ENCODE peak calls at places on chromosome 16, in six cellular contexts. A is sigmoid colon, S is progenitor cell of endocrine pancreas, Y is dorsolateral prefrontal cortex, N is osteocyte, Q is AG04450. H is an unnamed sample.

GRCh38 chr16:80846275-80847013 is 42.0 kb upstream of the CDYL2 start:
- DNase-seq in A (no peak), S (no peak), Y (no peak), N (no peak), Q (no peak), H (no peak)

GRCh38 chr16:56675685-56676210 is 6.1 kb downstream of the MT1H start:
- DNase-seq in A (no peak), S (no peak), Y (peak), N (no peak), Q (no peak), H (peak)

GRCh38 chr16:51175081-51175480 is 24.0 kb upstream of the SALL1 start:
- DNase-seq in A (no peak), S (no peak), Y (no peak), N (no peak), Q (no peak), H (no peak)

GRCh38 chr16:46428108-46429061 is 192.8 kb downstream of the SHCBP1 start:
- DNase-seq in A (peak), S (no peak), Y (no peak), N (peak), Q (no peak), H (no peak)

GRCh38 chr16:19338335-19338734 is 52.8 kb downstream of the CLEC19A start:
- DNase-seq in A (no peak), S (no peak), Y (no peak), N (no peak), Q (no peak), H (no peak)

GRCh38 chr16:84517366-84517765 is 12.9 kb upstream of the MEAK7 start:
- DNase-seq in A (no peak), S (no peak), Y (no peak), N (no peak), Q (no peak), H (no peak)

GRCh38 chr16:68383858-68384257 is 64.5 kb downstream of the SMPD3 start:
- DNase-seq in A (no peak), S (no peak), Y (no peak), N (no peak), Q (no peak), H (no peak)

GRCh38 chr16:23174622-23175021 is 7.9 kb upstream of the SCNN1G start:
- DNase-seq in A (no peak), S (no peak), Y (no peak), N (no peak), Q (no peak), H (peak)

GRCh38 chr16:10876799-10877341 is at the start of gene CIITA:
- DNase-seq in A (peak), S (no peak), Y (peak), N (no peak), Q (peak), H (peak)

GRCh38 chr16:11258553-11259287 is 2.7 kb upstream of the SOCS1 start:
- DNase-seq in A (peak), S (no peak), Y (peak), N (no peak), Q (no peak), H (peak)

GRCh38 chr16:58292886-58293285 is 1.9 kb downstream of the PRSS54 start:
- DNase-seq in A (no peak), S (no peak), Y (no peak), N (no peak), Q (no peak), H (no peak)

GRCh38 chr16:77683845-77684526 is 38.3 kb upstream of the NUDT7 start:
- DNase-seq in A (no peak), S (no peak), Y (no peak), N (no peak), Q (no peak), H (no peak)

GRCh38 chr16:59385953-59386352 is 651.8 kb upstream of the GOT2 start:
- DNase-seq in A (no peak), S (no peak), Y (no peak), N (no peak), Q (no peak), H (no peak)

GRCh38 chr16:85963746-85964370 is 64.9 kb downstream of the IRF8 start:
- DNase-seq in A (peak), S (no peak), Y (no peak), N (no peak), Q (no peak), H (no peak)

GRCh38 chr16:55499951-55500350 is 8.9 kb upstream of the LPCAT2 start:
- DNase-seq in A (peak), S (no peak), Y (no peak), N (peak), Q (peak), H (peak)

GRCh38 chr16:86355114-86355513 is 155.2 kb upstream of the FOXF1 start:
- DNase-seq in A (no peak), S (no peak), Y (no peak), N (no peak), Q (no peak), H (no peak)

GRCh38 chr16:11175850-11176341 is 80.1 kb downstream of the SOCS1 start:
- DNase-seq in A (no peak), S (no peak), Y (no peak), N (no peak), Q (no peak), H (peak)

GRCh38 chr16:81424761-81425160 is 19.8 kb upstream of the CMIP start:
- DNase-seq in A (no peak), S (no peak), Y (no peak), N (no peak), Q (no peak), H (peak)

GRCh38 chr16:81466351-81466960 is 21.8 kb downstream of the CMIP start:
- DNase-seq in A (no peak), S (no peak), Y (no peak), N (no peak), Q (no peak), H (no peak)

GRCh38 chr16:26992661-26993365 is 73.9 kb upstream of the C16orf82 start:
- DNase-seq in A (no peak), S (no peak), Y (no peak), N (no peak), Q (no peak), H (no peak)

GRCh38 chr16:57299719-57300386 is 15.4 kb upstream of the PLLP start:
- DNase-seq in A (peak), S (peak), Y (peak), N (peak), Q (peak), H (peak)

GRCh38 chr16:69126221-69126620 is 6.2 kb downstream of the CHTF8 start:
- DNase-seq in A (no peak), S (no peak), Y (no peak), N (no peak), Q (no peak), H (no peak)

GRCh38 chr16:85064186-85064585 is 36.6 kb downstream of the KIAA0513 start:
- DNase-seq in A (no peak), S (no peak), Y (no peak), N (no peak), Q (no peak), H (no peak)

GRCh38 chr16:89860747-89861304 is 12.6 kb upstream of the TCF25 start:
- DNase-seq in A (no peak), S (peak), Y (peak), N (no peak), Q (no peak), H (peak)

GRCh38 chr16:53504161-53504663 is 1.2 kb upstream of the AKTIP start:
- DNase-seq in A (peak), S (peak), Y (peak), N (no peak), Q (no peak), H (peak)

GRCh38 chr16:48562475-48562874 is 47.5 kb downstream of the N4BP1 start:
- DNase-seq in A (no peak), S (no peak), Y (no peak), N (no peak), Q (no peak), H (no peak)

GRCh38 chr16:35391328-35391727 is 1931.9 kb downstream of the TP53TG3F start:
- DNase-seq in A (no peak), S (no peak), Y (peak), N (no peak), Q (no peak), H (peak)

GRCh38 chr16:49755291-49755611 is 100.7 kb downstream of the ZNF423 start:
- DNase-seq in A (no peak), S (no peak), Y (no peak), N (no peak), Q (peak), H (no peak)
- TF ChIP-seq CTCF in A (peak), S (peak), Y (peak), N (peak), Q (peak), H (no peak)

GRCh38 chr16:2226245-2226793 is 2.9 kb downstream of the E4F1 start:
- DNase-seq in A (no peak), S (no peak), Y (no peak), N (peak), Q (no peak), H (no peak)
- TF ChIP-seq CTCF in A (no peak), S (no peak), Y (no peak), N (no peak), Q (no peak), H (no peak)

DNA sequence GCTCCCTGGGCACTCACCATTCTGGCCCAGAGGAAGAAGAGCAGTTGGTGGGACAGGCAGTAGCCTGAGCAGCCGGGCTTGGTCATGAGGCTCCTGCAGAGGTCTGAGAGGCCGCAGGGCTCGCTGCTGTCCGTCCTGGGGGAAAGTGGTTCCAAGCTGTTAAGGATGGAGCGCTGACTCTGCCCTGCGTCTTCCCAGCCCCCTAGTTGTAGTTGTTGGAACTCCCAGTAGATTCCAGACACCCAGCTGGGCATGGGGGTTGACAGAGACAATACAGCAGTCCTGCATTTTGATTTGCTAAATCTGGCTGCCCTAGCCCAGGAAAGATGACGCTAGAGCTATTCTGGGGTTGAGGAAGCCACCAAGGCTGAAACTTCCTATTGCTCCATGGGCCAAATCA is 7.3 kb downstream of the C16orf89 start:
- DNase-seq in A (no peak), S (no peak), Y (no peak), N (no peak), Q (no peak), H (no peak)
- TF ChIP-seq CTCF in A (no peak), S (peak), Y (peak), N (peak), Q (peak), H (no peak)

GRCh38 chr16:29641561-29641960 is 21.5 kb upstream of the SPN start:
- DNase-seq in A (no peak), S (no peak), Y (no peak), N (no peak), Q (no peak), H (peak)
- TF ChIP-seq CTCF in A (no peak), S (no peak), Y (no peak), N (peak), Q (no peak), H (peak)

DNA sequence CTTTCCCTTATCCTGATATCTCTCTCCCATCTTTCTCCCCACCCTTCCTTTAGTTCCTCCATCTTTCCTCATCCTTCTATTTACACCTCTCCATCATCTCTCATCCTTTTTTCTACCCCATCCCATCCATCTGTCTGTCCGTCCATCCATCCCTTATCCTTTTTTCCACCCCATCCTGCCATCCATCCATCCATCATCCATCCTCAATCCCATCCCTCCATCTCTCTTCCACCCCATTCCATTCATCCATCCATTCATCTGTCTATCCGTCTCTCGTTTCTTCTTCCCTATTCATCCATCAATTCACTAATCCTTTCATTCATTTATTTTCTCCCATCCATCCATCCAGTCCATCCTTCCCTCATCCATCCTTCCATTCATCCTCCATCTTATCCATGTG is 68.1 kb downstream of the ABCC6 start:
- DNase-seq in A (no peak), S (no peak), Y (no peak), N (no peak), Q (no peak), H (no peak)
- TF ChIP-seq CTCF in A (no peak), S (no peak), Y (no peak), N (no peak), Q (no peak), H (no peak)

DNA sequence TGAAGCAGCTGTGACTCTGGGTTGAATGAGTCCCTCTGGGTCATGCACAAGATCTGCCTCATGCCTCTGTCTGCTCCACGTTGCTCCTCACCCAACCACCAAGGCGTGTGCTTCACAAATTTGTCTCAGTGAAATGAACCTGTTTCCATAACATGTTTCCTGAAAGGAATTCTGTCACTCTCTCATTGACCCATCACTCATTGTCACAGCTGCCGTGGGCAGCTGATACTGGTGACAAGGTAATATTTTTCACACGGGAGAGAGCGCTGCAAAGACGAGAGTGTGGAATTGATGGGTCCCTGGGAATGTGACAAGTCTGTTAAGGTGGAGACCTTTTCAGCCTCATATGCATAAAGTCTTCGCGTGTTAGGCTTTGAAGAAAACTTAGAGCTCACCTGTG is 391.4 kb downstream of the CPPED1 start:
- DNase-seq in A (no peak), S (no peak), Y (no peak), N (no peak), Q (no peak), H (no peak)
- TF ChIP-seq CTCF in A (no peak), S (no peak), Y (no peak), N (no peak), Q (no peak), H (no peak)

GRCh38 chr16:67248401-67249177 is at the start of gene SLC9A5:
- DNase-seq in A (peak), S (no peak), Y (peak), N (no peak), Q (no peak), H (peak)

GRCh38 chr16:67246945-67247697 is at the start of gene FHOD1:
- DNase-seq in A (peak), S (peak), Y (peak), N (peak), Q (peak), H (peak)

GRCh38 chr16:67247698-67248400 is 568 bp upstream of the FHOD1 start:
- DNase-seq in A (no peak), S (no peak), Y (no peak), N (no peak), Q (no peak), H (no peak)

GRCh38 chr16:67249762-67250327 is 1.1 kb downstream of the SLC9A5 start:
- DNase-seq in A (peak), S (no peak), Y (no peak), N (no peak), Q (no peak), H (no peak)

GRCh38 chr16:67249178-67249759 is 490 bp downstream of the SLC9A5 start:
- DNase-seq in A (peak), S (no peak), Y (no peak), N (no peak), Q (no peak), H (no peak)
- TF ChIP-seq CTCF in A (no peak), S (no peak), Y (no peak), N (no peak), Q (no peak), H (no peak)